ENCODE peak calls at places on chromosomes 2 and 18, in nine cellular contexts. C is Peyer's patch, A is heart right ventricle, Q is left lung, Z is H9, W is GM06990, S is HCT116, X is fibroblast of the aortic adventitia, R is hepatocyte. U is an unnamed sample.

GRCh38 chr18:8507881-8508280 is 101.4 kb upstream of the RAB12 start:
- DNase-seq in W (no peak), Z (no peak), R (no peak), A (no peak), C (no peak), S (no peak), Q (no peak), X (peak; percentile 79), U (no peak)

GRCh38 chr2:27638023-27638637 is 9.3 kb downstream of the GPN1 start:
- DNase-seq in Q (no peak), Z (no peak), C (no peak), W (no peak), X (peak; percentile 42), R (no peak), S (no peak), A (no peak), U (no peak)

GRCh38 chr18:13455960-13456471 is 237.5 kb downstream of the LDLRAD4 start:
- DNase-seq in R (no peak), Q (no peak), C (no peak), A (no peak), S (no peak), X (no peak), Z (peak; percentile 20), W (peak; percentile 27), U (no peak)

GRCh38 chr18:59516356-59517155 is 157.5 kb upstream of the LMAN1 start:
- DNase-seq in W (no peak), R (peak; percentile 86), Q (peak; percentile 53), S (no peak), A (no peak), Z (no peak), X (peak; percentile 97), C (no peak), U (no peak)

GRCh38 chr2:13193075-13193474 is 476.3 kb downstream of the TRIB2 start:
- DNase-seq in X (no peak), S (no peak), C (no peak), R (no peak), W (no peak), A (no peak), Z (no peak), Q (no peak), U (no peak)

GRCh38 chr2:172373761-172374160 is 53.6 kb upstream of the ITGA6 start:
- DNase-seq in R (no peak), S (no peak), Z (no peak), X (no peak), Q (no peak), A (no peak), C (no peak), W (no peak), U (no peak)

GRCh38 chr18:3451166-3451988 is 1.4 kb downstream of the TGIF1 start:
- DNase-seq in W (peak; percentile 75), C (peak; percentile 90), S (no peak), R (peak; percentile 96), X (peak; percentile 95), Q (peak; percentile 94), Z (peak; percentile 70), A (peak; percentile 95), U (peak; percentile 89)

GRCh38 chr2:229205704-229206103 is 65.4 kb downstream of the PID1 start:
- DNase-seq in X (no peak), Z (no peak), S (no peak), C (no peak), R (no peak), Q (no peak), W (no peak), A (no peak), U (no peak)

GRCh38 chr2:74537140-74537539 is 7.4 kb downstream of the HTRA2 start:
- DNase-seq in X (peak; percentile 65), C (no peak), Q (no peak), S (no peak), A (no peak), W (no peak), Z (no peak), R (no peak), U (no peak)

GRCh38 chr2:74534411-74534810 is 4.7 kb downstream of the HTRA2 start:
- DNase-seq in R (no peak), C (no peak), Q (no peak), S (no peak), Z (no peak), A (no peak), W (no peak), X (no peak), U (no peak)

GRCh38 chr2:74535440-74535965 is 5.8 kb downstream of the HTRA2 start:
- DNase-seq in Z (no peak), A (no peak), C (no peak), X (no peak), W (no peak), S (no peak), R (no peak), Q (no peak), U (no peak)

GRCh38 chr2:74538881-74539339 is 9.2 kb downstream of the HTRA2 start:
- DNase-seq in C (peak; percentile 48), Q (no peak), S (no peak), R (no peak), Z (no peak), W (no peak), X (no peak), A (no peak), U (no peak)

DNA sequence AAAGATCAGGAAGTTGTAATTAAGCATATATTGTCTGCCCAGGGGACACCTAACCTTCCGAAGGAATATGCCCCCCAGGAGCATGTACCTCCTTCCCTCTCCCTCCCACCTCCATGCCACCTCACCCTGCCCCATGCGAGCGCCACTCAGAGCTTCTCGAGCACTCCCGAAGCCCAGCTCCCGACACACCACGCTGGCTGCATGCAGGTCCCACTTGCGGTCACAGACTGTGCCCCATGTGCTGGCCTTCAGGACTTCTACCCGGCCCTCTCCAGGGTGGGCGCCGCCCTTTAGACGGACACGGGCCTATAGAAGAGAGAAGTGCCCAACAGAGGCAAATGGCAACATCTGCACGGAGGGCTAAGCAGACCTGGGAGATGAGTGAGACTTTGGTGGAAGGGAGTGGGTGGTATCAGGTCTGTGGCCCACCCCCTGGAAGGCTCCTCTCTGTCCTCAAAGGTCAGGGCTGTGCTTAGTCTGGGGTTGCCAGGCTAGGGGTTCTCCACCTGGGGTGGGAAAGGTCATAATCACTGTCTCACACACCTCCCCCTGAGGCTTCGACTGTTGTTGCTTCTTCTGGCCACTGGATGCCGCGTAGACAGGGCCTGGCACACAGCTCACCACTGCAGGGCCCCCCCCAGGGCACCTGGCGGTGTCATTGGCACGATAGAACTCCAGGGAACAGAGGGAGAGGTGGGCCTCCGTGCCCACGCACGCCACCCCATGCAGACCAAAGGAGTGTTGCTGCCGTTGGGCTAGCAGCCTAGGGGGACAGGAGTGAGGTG is 6.6 kb downstream of the HTRA2 start:
- DNase-seq in Q (no peak), A (no peak), R (no peak), X (no peak), Z (no peak), W (no peak), S (no peak), C (no peak), U (no peak)
- TF ChIP-seq CTCF in Q (no peak), A (no peak), R (no peak), X (no peak), Z (no peak), W (no peak), S (no peak), C (no peak), U (no peak)

DNA sequence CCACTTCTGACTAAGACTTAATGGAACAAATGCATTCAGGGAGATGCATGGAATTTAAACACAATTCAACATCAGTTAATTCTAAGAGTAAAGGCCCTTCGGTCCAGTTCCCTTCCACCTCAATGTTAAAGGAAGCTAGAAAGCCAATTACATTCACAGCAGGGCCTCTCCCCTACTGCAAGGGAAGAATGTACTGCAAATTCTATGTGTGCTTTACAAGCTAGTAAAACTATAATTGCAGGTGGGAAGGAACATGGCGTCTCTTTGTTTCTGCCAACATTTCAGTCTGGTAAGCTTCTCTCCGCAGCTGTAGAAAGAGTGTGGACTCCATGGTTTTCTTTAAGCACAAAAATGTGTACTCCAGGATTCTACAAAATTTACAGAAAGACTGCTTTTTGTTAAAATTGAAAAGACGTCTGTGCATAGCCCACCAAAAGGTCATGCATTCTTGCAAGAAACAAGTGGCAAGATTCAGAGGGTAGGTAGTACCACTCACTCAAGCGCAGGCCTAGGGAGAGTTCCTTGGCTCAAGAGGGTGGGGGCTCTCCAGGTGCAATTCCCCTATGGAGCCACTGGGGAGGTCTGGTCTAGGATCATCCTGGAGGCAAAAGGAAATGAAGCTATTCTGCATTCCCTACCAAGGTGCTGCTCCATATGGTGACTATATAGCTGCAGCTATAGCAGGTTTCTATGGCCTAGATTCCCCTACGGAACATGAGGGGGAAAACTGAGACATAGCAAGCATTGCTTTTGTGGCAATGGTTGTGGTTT is 127.0 kb upstream of the FZD5 start:
- DNase-seq in S (no peak), C (no peak), Q (no peak), X (no peak), W (no peak), Z (peak; percentile 74), A (no peak), R (no peak), U (no peak)
- TF ChIP-seq CTCF in S (no peak), C (no peak), Q (no peak), X (peak; percentile 18), W (no peak), Z (peak; percentile 64), A (no peak), R (no peak), U (peak; percentile 11)

GRCh38 chr2:33266467-33266866 is 210.0 kb upstream of the RASGRP3 start:
- DNase-seq in R (no peak), W (no peak), S (no peak), Z (no peak), X (no peak), C (no peak), A (no peak), Q (no peak), U (no peak)

GRCh38 chr2:33267043-33267442 is 209.4 kb upstream of the RASGRP3 start:
- DNase-seq in Q (no peak), C (no peak), Z (no peak), X (no peak), W (no peak), S (no peak), R (no peak), A (no peak), U (no peak)

GRCh38 chr2:33265584-33266338 is 210.7 kb upstream of the RASGRP3 start:
- DNase-seq in A (peak; percentile 28), X (no peak), C (no peak), S (no peak), Q (no peak), Z (no peak), R (no peak), W (no peak), U (no peak)

GRCh38 chr2:33267745-33268144 is 208.7 kb upstream of the RASGRP3 start:
- DNase-seq in W (no peak), C (no peak), Z (no peak), A (no peak), X (peak; percentile 50), R (no peak), Q (no peak), S (no peak), U (no peak)

DNA sequence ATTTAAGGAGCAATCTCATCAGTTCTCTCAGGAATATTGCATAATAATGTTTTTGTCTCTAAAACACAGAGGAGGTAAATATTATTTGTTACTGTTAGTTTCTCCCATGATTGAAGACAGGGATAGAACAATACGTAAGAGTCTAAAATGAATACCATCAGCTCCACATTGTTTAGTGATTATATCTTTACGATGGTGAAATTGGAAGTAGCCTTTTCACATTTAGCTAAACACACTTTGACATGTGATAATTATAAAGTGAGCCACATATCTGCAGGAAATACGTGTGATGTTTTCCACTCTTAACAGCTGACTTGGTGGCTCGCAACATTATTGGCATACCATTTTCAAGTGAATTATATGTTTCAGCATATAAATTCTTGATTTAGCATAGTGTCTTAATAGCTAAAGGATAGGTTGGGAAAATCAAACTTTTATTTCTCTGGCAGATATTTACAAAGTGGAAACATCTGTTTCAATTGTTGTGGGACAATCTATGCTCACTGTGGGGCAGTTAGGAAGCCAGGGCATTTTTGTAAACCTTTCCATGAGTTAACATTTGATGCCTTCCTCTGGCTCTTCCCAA is 208.1 kb upstream of the RASGRP3 start:
- DNase-seq in X (peak; percentile 52), Q (no peak), Z (no peak), R (no peak), W (no peak), A (no peak), S (no peak), C (no peak), U (no peak)
- TF ChIP-seq CTCF in X (no peak), Q (no peak), Z (no peak), R (no peak), W (no peak), A (no peak), S (no peak), C (no peak), U (no peak)

DNA sequence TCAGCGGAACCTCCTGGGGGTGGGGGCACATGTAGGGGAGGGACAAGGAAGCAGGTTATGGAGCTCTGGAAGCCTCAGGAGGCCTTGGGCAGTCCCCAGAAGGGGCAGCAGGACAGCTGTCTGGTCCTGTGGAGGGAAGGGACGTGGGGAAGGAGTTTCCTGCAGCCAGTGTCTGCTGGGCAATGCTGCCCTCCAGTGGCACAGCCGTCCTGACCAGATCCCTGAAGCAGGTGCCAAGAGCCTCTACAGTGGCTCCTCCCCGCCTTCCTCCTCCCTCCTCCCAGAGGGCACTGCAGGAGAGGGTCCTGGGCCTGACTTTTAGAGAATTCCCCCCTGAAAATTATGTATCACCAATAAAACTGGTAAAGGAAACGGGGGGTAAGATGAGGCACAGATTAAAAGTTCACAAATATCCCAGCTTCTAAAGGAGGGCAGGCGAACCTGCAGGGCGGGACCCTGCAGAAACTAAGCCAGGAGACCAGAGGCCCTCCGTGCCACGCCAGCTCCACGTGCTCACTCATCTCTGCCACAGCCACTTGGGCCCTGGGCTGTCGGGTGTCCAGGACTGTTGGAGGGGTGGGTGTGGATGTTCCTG is 258.5 kb downstream of the TWIST2 start:
- DNase-seq in Z (peak; percentile 66), W (no peak), A (peak; percentile 44), C (no peak), X (peak; percentile 75), R (peak; percentile 69), S (peak; percentile 18), Q (no peak), U (no peak)
- TF ChIP-seq CTCF in Z (peak; percentile 75), W (peak; percentile 53), A (peak; percentile 48), C (peak; percentile 40), X (peak; percentile 73), R (peak; percentile 54), S (peak; percentile 68), Q (peak; percentile 18), U (no peak)

U was measured in CD14-positive monocyte.